ENCODE peak calls at places on chromosomes 11 and 22, in eight cellular contexts. G is neural progenitor cell, N is GM23248, V is endothelial cell of umbilical vein, Z is PC-3, C is GM12878, M is HCT116, J is fibroblast of lung. Y is an unnamed sample.
A peak's percentile ranks its signal among the peaks of the same experiment; 100 is the strongest.

GRCh38 chr11:128086794-128087193 is 500.6 kb downstream of the ETS1 start:
- DNase-seq in G (no peak), N (no peak), V (no peak), Z (no peak), C (no peak), M (no peak), J (no peak), Y (no peak)

GRCh38 chr22:19397729-19398094 is 33.8 kb downstream of the HIRA start:
- DNase-seq in G (no peak), N (no peak), V (no peak), Z (no peak), C (no peak), M (no peak), J (no peak), Y (no peak)

GRCh38 chr11:2586091-2586792 is 113.6 kb downstream of the KCNQ1OT1 start:
- DNase-seq in G (no peak), N (no peak), V (no peak), Z (no peak), C (no peak), M (no peak), J (no peak), Y (no peak)

GRCh38 chr22:33561149-33561807 is 359.0 kb downstream of the LARGE1 start:
- DNase-seq in G (no peak), N (no peak), V (no peak), Z (no peak), C (no peak), M (no peak), J (no peak), Y (no peak)

GRCh38 chr22:26970809-26971394 is 313.5 kb downstream of the MIAT start:
- DNase-seq in G (no peak), N (no peak), V (no peak), Z (no peak), C (no peak), M (peak; percentile 28), J (no peak), Y (no peak)

GRCh38 chr11:13635804-13636203 is 32.7 kb upstream of the FAR1 start:
- DNase-seq in G (no peak), N (no peak), V (no peak), Z (no peak), C (no peak), M (no peak), J (no peak), Y (no peak)

GRCh38 chr11:43852057-43852636 is 28.5 kb upstream of the ALKBH3 start:
- DNase-seq in G (peak; percentile 80), N (peak; percentile 76), V (peak; percentile 78), Z (peak; percentile 76), C (peak; percentile 27), M (peak; percentile 67), J (peak; percentile 90), Y (peak; percentile 59)

GRCh38 chr11:78808903-78809302 is 234.2 kb upstream of the NARS2 start:
- DNase-seq in G (no peak), N (no peak), V (peak; percentile 46), Z (peak; percentile 51), C (no peak), M (no peak), J (no peak), Y (no peak)

GRCh38 chr11:29280452-29280851 is 736.4 kb downstream of the KCNA4 start:
- DNase-seq in G (no peak), N (peak; percentile 39), V (peak; percentile 73), Z (peak; percentile 66), C (no peak), M (no peak), J (no peak), Y (peak; percentile 88)

GRCh38 chr11:70225629-70226582 is 22.8 kb downstream of the FADD start:
- DNase-seq in G (no peak), N (no peak), V (no peak), Z (no peak), C (no peak), M (no peak), J (peak; percentile 19), Y (no peak)

GRCh38 chr11:67500818-67501584 is 4.2 kb downstream of the PITPNM1 start:
- DNase-seq in G (no peak), N (peak; percentile 38), V (no peak), Z (no peak), C (no peak), M (no peak), J (no peak), Y (no peak)

DNA sequence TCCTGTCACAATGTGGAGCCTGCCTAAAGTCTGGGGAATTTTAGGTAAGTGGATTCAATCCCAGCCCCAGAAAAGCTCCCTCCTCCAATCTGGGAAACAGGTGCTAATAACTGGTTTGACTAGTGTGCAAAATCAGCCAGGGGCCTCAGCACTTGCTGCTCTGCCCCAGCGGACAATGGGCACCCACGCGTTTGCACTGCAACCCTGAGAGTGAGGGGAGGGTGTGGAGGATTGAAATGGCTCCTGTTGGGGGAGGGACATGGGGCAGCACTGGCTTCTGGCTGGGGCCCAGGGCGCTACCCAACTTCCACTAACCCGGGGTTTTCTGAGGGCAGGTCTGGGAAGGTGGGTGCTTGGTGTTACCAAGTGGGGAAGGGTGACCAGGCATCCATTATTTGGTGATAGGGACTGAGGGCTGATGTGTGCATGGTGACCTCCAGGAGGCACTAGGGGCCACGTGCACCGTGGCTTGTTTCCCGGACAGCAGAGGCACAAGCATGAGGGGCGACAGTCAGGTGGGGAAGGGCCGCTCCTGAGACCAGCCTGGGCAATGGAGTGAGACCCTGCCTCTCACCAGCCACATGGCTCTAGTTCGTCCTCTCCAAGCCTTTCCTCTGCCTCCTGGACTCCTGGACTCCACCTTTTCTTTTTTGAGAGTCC is 4.3 kb upstream of the PNPLA5 start:
- DNase-seq in G (peak; percentile 33), N (no peak), V (no peak), Z (no peak), C (no peak), M (no peak), J (no peak), Y (no peak)
- TF ChIP-seq EZH2 in G (no peak), N (no peak), V (no peak), Z (no peak), C (no peak), M (no peak), J (no peak), Y (no peak)

DNA sequence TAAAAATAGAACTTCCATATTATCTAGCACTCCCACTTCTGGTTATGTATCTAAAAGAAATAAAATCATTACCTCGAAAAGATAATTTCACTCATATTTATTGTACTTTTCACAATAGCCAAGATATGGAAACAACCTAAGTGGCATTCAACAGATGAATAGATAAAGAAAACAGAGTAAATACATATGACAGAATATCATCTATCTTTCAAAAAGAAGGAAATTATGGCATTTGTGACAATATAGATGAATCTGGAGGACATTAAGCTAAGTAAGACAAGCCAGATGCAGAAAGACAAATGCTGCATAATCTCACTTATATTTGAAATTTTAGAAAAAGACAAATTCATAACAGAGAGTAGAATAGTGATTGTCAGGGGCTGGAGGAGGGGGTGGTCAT is 590.0 kb upstream of the ANO3 start:
- DNase-seq in G (no peak), N (no peak), V (no peak), Z (no peak), C (no peak), M (no peak), J (no peak), Y (no peak)
- H2AFZ ChIP-seq in G (no peak overlapping the region), N (no peak overlapping the region), V (no peak overlapping the region), Z (no peak overlapping the region), C (no peak overlapping the region), M (no peak overlapping the region), J (no peak overlapping the region), Y (no peak overlapping the region)

DNA sequence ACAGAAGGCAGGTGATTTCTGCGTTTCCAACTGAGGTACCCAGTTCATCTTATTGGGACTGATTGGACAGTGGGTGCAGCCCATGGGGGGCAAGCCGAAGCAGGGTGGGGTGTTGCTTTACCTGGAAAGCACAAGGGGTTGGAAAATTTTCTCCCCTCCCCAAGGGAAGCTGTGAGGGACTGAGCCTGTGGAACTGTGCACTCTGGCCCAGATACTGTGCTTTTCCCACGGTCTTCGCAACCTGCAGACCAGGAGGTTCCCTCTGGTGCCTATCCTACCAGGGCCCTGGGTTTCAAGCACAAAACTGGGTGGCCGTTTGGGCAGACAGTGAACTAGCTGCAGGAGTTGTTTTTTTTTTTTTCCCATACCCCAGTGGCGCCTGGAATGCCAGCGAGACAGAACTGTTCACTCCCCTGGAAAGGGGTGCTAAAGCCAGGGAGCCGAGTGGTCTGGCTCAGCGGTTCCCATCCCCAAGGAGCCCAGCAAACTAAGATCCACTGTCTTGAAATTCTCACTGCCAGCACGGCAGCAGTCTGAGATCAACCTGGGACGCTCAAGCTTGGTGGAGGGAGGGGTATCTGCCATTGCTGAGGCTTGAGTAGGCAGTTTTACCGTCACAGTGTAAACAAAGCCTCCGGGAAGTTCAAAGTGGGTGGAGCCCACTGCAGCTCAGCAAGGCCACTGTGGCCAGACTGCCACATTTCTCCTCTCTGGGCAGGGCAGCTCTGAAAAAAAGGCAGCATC is 97.2 kb downstream of the JRKL start:
- DNase-seq in G (peak; percentile 20), N (peak; percentile 18), V (no peak), Z (peak; percentile 95), C (no peak), M (no peak), J (peak; percentile 44), Y (peak; percentile 18)
- H3K9ac ChIP-seq in G (no peak overlapping the region), N (no peak overlapping the region), V (no peak overlapping the region), Z (peak overlapping the region; percentile 42), C (no peak overlapping the region), M (no peak overlapping the region), J (no peak overlapping the region), Y (no peak overlapping the region)

GRCh38 chr11:46393231-46393616 is 1.6 kb upstream of the CHRM4 start:
- DNase-seq in G (no peak), N (no peak), V (no peak), Z (no peak), C (no peak), M (no peak), J (no peak), Y (no peak)

GRCh38 chr11:46391186-46391577 is 394 bp downstream of the CHRM4 start:
- DNase-seq in G (no peak), N (no peak), V (no peak), Z (no peak), C (no peak), M (no peak), J (no peak), Y (no peak)

GRCh38 chr11:46391578-46392420 is at the start of gene CHRM4:
- DNase-seq in G (peak; percentile 77), N (peak; percentile 59), V (peak; percentile 40), Z (no peak), C (no peak), M (no peak), J (peak; percentile 24), Y (peak; percentile 26)

GRCh38 chr11:46393759-46394158 is 2.2 kb upstream of the CHRM4 start:
- DNase-seq in G (no peak), N (no peak), V (no peak), Z (no peak), C (no peak), M (no peak), J (no peak), Y (no peak)

DNA sequence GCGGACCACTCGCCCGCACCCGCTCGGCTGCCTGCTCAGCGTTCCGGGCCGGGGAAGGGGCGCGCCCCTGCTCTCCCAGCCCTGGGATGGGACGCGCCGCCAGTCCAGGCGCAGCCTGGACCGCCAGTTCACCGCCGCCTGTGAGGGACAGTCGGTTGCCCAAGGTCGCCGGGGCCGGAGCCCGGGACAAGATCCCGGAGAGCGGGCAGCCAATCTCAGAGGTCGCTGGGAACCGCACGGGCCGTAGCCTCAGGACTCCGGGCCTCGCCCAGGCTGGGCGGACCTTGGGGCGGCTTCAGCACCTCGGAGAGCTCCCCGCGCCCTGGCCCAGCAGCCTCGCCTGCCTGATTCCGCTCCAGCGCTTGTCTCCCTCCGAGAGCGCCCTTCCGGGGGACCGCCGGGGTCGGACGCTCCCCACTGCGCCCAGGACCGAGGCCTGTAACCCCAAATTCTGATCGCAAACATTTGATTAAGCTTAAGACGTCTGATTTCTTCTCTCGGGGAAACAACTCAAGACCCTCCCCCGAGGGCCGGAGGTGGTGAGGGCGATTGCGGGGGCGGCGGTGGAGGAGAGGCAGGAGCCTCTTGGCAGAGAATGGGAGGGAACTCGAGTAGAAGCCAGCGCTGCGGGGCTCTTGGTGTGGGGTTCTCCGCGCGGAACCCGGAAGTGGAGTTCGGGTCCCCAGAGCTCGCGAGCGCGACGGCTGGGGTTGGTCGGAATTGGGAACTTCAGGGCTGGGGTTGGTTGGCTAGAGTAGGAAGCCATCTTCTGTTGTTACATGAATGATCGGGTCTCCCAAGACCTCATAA is 1.1 kb upstream of the CHRM4 start:
- DNase-seq in G (peak; percentile 96), N (peak; percentile 91), V (peak; percentile 71), Z (peak; percentile 66), C (no peak), M (no peak), J (peak; percentile 75), Y (peak; percentile 69)
- TF ChIP-seq EZH2 in G (peak; percentile 65), N (no peak), V (no peak), Z (no peak), C (no peak), M (no peak), J (no peak), Y (no peak)